ENCODE peak calls at places on chromosomes 6 and 20, in seven cellular contexts. K is AG04450, M is M059J, W is prostate gland, E is EL, L is kidney tubule cell, H is NCI-H2029 treated with DMSO at 0.1 percent for 48 hours. C is an unnamed sample.

GRCh38 chr6:98203170-98203806 is 631.1 kb upstream of the POU3F2 start:
- DNase-seq in K (no peak), W (no peak), E (peak), L (no peak), H (no peak), M (peak), C (no peak)

GRCh38 chr6:126335210-126335609 is 4.7 kb upstream of the CENPW start:
- DNase-seq in M (no peak), H (no peak), L (no peak), E (no peak), W (no peak), K (no peak), C (no peak)

GRCh38 chr20:19701449-19701848 is 56.6 kb upstream of the RIN2 start:
- DNase-seq in H (no peak), L (no peak), W (no peak), K (no peak), M (no peak), E (no peak), C (no peak)

GRCh38 chr20:16573011-16573965 is at the start of gene KIF16B:
- DNase-seq in K (no peak), H (peak), W (peak), E (peak), M (peak), L (peak), C (no peak)

GRCh38 chr6:30007132-30007764 is 53.8 kb upstream of the POLR1H start:
- DNase-seq in L (no peak), M (no peak), K (no peak), W (peak), H (peak), E (no peak), C (no peak)

GRCh38 chr6:2799936-2800527 is 34.8 kb downstream of the WRNIP1 start:
- DNase-seq in M (peak), K (no peak), H (no peak), L (peak), W (no peak), E (no peak), C (no peak)

GRCh38 chr6:19714415-19715165 is 122.6 kb upstream of the ID4 start:
- DNase-seq in E (no peak), K (no peak), M (peak), L (peak), H (no peak), W (no peak), C (no peak)

GRCh38 chr20:38723069-38723981 is 961 bp upstream of the SLC32A1 start:
- DNase-seq in W (no peak), M (peak), L (no peak), E (peak), H (no peak), K (no peak), C (no peak)

GRCh38 chr6:150076196-150076893 is 7.4 kb upstream of the ULBP3 start:
- DNase-seq in K (no peak), W (no peak), L (peak), E (no peak), H (no peak), M (no peak), C (no peak)

GRCh38 chr20:47814632-47815415 is 29.5 kb upstream of the SULF2 start:
- DNase-seq in E (no peak), H (no peak), L (no peak), W (no peak), K (no peak), M (no peak), C (no peak)

GRCh38 chr6:117215353-117216090 is 49.8 kb upstream of the VGLL2 start:
- DNase-seq in E (no peak), H (no peak), L (peak), K (no peak), M (no peak), W (no peak), C (no peak)

GRCh38 chr6:2434116-2434515 is 188.7 kb upstream of the GMDS start:
- DNase-seq in H (no peak), E (no peak), M (peak), K (no peak), W (no peak), L (peak), C (no peak)

GRCh38 chr6:124400600-124400999 is 561.6 kb upstream of the RNF217 start:
- DNase-seq in W (no peak), E (no peak), L (no peak), K (no peak), M (no peak), H (peak), C (no peak)

GRCh38 chr20:62489186-62489939 is 13.6 kb upstream of the GATA5 start:
- DNase-seq in L (peak), K (no peak), H (no peak), E (peak), M (peak), W (no peak), C (no peak)

GRCh38 chr20:20292472-20292871 is 75.4 kb upstream of the INSM1 start:
- DNase-seq in L (peak), H (no peak), E (no peak), K (no peak), W (no peak), M (peak), C (no peak)

GRCh38 chr6:16206595-16207037 is 31.8 kb upstream of the GMPR start:
- DNase-seq in L (peak), W (peak), M (peak), E (peak), H (peak), K (peak), C (no peak)

GRCh38 chr6:116221067-116221466 is 32.8 kb downstream of the TSPYL4 start:
- DNase-seq in E (peak), W (no peak), H (no peak), M (no peak), K (no peak), L (no peak), C (no peak)

GRCh38 chr6:80520195-80520594 is 413.7 kb downstream of the BCKDHB start:
- DNase-seq in L (no peak), M (peak), E (peak), K (peak), W (no peak), H (no peak), C (no peak)

GRCh38 chr6:44411141-44411540 is 23.6 kb downstream of the CDC5L start:
- DNase-seq in M (no peak), W (no peak), E (no peak), H (no peak), K (no peak), L (no peak), C (no peak)

GRCh38 chr6:44627091-44627878 is 239.8 kb downstream of the CDC5L start:
- DNase-seq in K (no peak), H (no peak), W (no peak), E (no peak), L (no peak), M (no peak), C (peak)

GRCh38 chr6:98839788-98840361 is 5.5 kb downstream of the POU3F2 start:
- DNase-seq in L (peak), H (no peak), K (no peak), M (peak), W (no peak), E (no peak), C (no peak)

GRCh38 chr20:11917663-11918062 is at the start of gene BTBD3:
- DNase-seq in M (no peak), H (peak), L (peak), E (peak), K (peak), W (peak), C (no peak)

GRCh38 chr6:17015144-17015543 is 86.7 kb upstream of the STMND1 start:
- DNase-seq in H (no peak), K (no peak), E (no peak), L (peak), W (no peak), M (peak), C (no peak)

GRCh38 chr6:36615018-36615761 is 21.0 kb downstream of the SRSF3 start:
- DNase-seq in L (peak), M (peak), H (peak), W (no peak), E (peak), K (peak), C (peak)

GRCh38 chr20:1001116-1001515 is 995 bp downstream of the RSPO4 start:
- DNase-seq in L (no peak), K (no peak), W (no peak), E (no peak), M (no peak), H (no peak), C (no peak)

GRCh38 chr6:132763269-132763668 is 5.6 kb upstream of the VNN2 start:
- DNase-seq in M (peak), W (no peak), E (no peak), K (no peak), L (peak), H (no peak), C (no peak)

GRCh38 chr6:37319856-37320255 is 33.9 kb upstream of the RNF8 start:
- DNase-seq in H (no peak), L (peak), E (no peak), M (no peak), W (no peak), K (no peak), C (no peak)